ENCODE peak calls at places on chromosomes 1 and 21, in four cellular contexts. D is HCT116, B is HepG2, Q is K562. H is an unnamed sample.

GRCh38 chr1:34262454-34262853 is 85.7 kb downstream of the C1orf94 start:
- DNase-seq in Q (no peak), B (no peak), D (no peak), H (no peak)

GRCh38 chr1:226737819-226738420 is 1.2 kb downstream of the ITPKB start:
- DNase-seq in D (no peak), B (no peak), Q (no peak), H (no peak)

GRCh38 chr1:7842517-7842916 is 10.3 kb downstream of the UTS2 start:
- DNase-seq in Q (no peak), B (no peak), D (no peak), H (no peak)

GRCh38 chr21:41564871-41565281 is 56.9 kb upstream of the TMPRSS2 start:
- DNase-seq in Q (no peak), B (peak), D (no peak), H (no peak)

GRCh38 chr1:176843352-176844297 is 320.9 kb downstream of the ASTN1 start:
- DNase-seq in D (peak), Q (peak), B (peak), H (peak)

GRCh38 chr1:6511056-6511455 is 19.6 kb upstream of the PLEKHG5 start:
- DNase-seq in B (peak), Q (no peak), D (no peak), H (no peak)

GRCh38 chr21:39313457-39314154 is at the start of gene BRWD1:
- DNase-seq in D (peak), B (peak), Q (peak), H (peak)

GRCh38 chr1:175237389-175237788 is 44.8 kb upstream of the KIAA0040 start:
- DNase-seq in D (no peak), Q (no peak), B (no peak), H (no peak)

GRCh38 chr1:19597463-19598309 is 46.4 kb upstream of the NBL1 start:
- DNase-seq in Q (no peak), D (peak), B (no peak), H (no peak)

GRCh38 chr1:177514207-177514606 is 343.4 kb downstream of the BRINP2 start:
- DNase-seq in D (no peak), B (no peak), Q (no peak), H (no peak)

GRCh38 chr1:59704721-59705120 is 110.0 kb upstream of the HOOK1 start:
- DNase-seq in Q (no peak), B (no peak), D (no peak), H (no peak)

GRCh38 chr1:50420689-50421365 is 2.4 kb downstream of the DMRTA2 start:
- DNase-seq in B (no peak), Q (no peak), D (no peak), H (no peak)

GRCh38 chr1:29809446-29810120 is 573.3 kb downstream of the PTPRU start:
- DNase-seq in Q (no peak), B (no peak), D (no peak), H (no peak)

GRCh38 chr21:27425574-27425973 is 458.7 kb upstream of the ADAMTS5 start:
- DNase-seq in B (no peak), Q (no peak), D (no peak), H (no peak)

GRCh38 chr21:46051821-46052675 is 45.9 kb upstream of the COL6A2 start:
- DNase-seq in Q (no peak), D (no peak), B (no peak), H (no peak)

GRCh38 chr1:111571987-111572386 is 47.6 kb upstream of the RAP1A start:
- DNase-seq in Q (no peak), B (no peak), D (no peak), H (no peak)

GRCh38 chr1:111571239-111571638 is 48.4 kb upstream of the RAP1A start:
- DNase-seq in D (no peak), Q (no peak), B (no peak), H (no peak)

GRCh38 chr1:111577814-111578213 is 41.8 kb upstream of the RAP1A start:
- DNase-seq in B (no peak), Q (no peak), D (no peak), H (no peak)

GRCh38 chr1:111581166-111581565 is 38.4 kb upstream of the RAP1A start:
- DNase-seq in B (no peak), D (no peak), Q (no peak), H (no peak)

DNA sequence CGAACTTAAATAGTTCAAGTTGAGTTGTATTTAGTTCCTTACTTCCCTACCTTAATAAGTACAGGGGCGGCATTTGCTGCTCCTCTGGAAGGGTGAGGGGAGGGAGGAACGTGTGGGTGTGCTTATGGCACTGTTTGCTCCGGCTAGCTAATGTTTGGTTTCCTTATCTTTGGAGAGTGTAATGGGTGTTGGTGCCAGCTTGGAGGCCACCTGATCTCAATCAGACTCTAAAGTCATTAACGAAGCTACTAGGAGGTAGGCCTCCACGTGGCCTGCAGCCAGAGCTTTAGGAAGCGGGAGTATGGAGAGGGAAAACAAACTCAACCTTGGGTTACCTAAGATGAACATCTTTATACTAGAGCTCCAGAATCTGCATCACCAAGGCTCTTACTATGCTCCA is 43.0 kb upstream of the RAP1A start:
- DNase-seq in Q (no peak), B (peak), D (no peak), H (no peak)
- TF ChIP-seq TCF7L2 in Q (no peak), B (no peak), D (no peak), H (no peak)

GRCh38 chr1:65176571-65176970 is 28.6 kb downstream of the AK4 start:
- DNase-seq in Q (no peak), B (no peak), D (no peak), H (no peak)

GRCh38 chr1:65178235-65178634 is 30.2 kb downstream of the AK4 start:
- DNase-seq in Q (no peak), B (no peak), D (no peak), H (no peak)

GRCh38 chr1:65179148-65179547 is 31.1 kb downstream of the AK4 start:
- DNase-seq in B (no peak), Q (no peak), D (no peak), H (no peak)

GRCh38 chr1:65176071-65176470 is 28.1 kb downstream of the AK4 start:
- DNase-seq in B (no peak), Q (no peak), D (no peak), H (no peak)

DNA sequence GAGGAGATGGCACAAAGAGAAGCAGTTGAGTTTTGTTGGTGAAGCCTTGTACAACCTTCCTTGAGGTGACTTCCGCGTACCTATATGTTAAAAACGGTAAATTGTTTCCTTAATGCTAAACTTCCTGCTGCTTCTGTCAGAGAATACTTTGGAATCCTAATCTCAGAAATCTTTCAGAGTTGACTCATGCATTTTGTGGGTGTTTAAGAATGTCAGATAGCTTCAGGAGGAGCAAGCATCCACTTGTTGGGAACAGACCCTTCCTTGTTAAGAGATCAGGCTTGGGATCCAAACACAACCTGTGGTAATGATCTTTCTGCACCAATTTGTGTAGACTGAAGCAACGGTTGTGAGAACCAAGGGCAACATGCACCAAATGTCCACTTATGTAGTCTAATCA is 29.5 kb downstream of the AK4 start:
- DNase-seq in B (no peak), Q (no peak), D (peak), H (no peak)
- TF ChIP-seq TCF7L2 in B (no peak), Q (no peak), D (no peak), H (no peak)

DNA sequence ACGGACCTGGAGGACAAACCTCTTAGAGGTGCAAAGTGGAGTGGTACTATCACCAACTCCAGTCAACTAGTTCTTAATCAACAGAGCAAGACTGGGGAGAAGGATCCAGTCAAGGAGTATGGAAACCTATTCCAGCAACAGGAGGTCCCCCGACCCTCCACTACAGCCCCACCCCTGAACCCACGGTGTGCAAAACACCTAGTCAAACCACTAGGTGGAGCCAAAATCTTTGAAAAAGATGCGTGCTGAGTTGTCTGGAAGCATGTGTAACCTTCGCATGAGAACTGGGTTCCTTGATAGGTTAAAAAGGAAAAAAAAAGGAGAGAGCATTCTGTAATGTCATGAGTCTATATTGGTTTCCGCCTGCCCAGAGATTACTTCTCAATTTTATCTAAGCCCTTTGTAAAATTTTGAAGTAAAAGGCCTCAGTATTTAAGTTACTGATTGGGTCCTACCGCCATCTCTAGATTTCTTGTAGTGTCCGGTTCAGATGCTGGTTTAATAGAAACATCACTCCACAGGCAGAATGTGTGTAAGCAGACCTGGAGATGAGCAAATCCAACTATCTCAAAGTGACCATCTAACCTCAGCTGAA is 81.9 kb upstream of the HAO2 start:
- DNase-seq in Q (peak), D (peak), B (peak), H (no peak)
- TF ChIP-seq TCF7L2 in Q (no peak), D (no peak), B (no peak), H (no peak)

GRCh38 chr1:223620297-223620900 is 45.1 kb downstream of the CAPN8 start:
- DNase-seq in B (no peak), D (no peak), Q (no peak), H (no peak)
- TF ChIP-seq TCF7L2 in B (no peak), D (no peak), Q (no peak), H (no peak)

GRCh38 chr1:95953668-95954067 is 719.7 kb downstream of the RWDD3 start:
- DNase-seq in D (no peak), B (no peak), Q (no peak), H (no peak)

GRCh38 chr1:95948023-95948422 is 714.0 kb downstream of the RWDD3 start:
- DNase-seq in Q (no peak), D (no peak), B (no peak), H (no peak)

GRCh38 chr1:95953005-95953404 is 719.0 kb downstream of the RWDD3 start:
- DNase-seq in Q (no peak), B (no peak), D (peak), H (no peak)

GRCh38 chr1:95956215-95956614 is 722.2 kb downstream of the RWDD3 start:
- DNase-seq in B (no peak), Q (no peak), D (no peak), H (no peak)

GRCh38 chr1:95951291-95951690 is 717.3 kb downstream of the RWDD3 start:
- DNase-seq in B (no peak), D (no peak), Q (no peak), H (no peak)
- TF ChIP-seq TCF7L2 in B (no peak), D (no peak), Q (no peak), H (no peak)

DNA sequence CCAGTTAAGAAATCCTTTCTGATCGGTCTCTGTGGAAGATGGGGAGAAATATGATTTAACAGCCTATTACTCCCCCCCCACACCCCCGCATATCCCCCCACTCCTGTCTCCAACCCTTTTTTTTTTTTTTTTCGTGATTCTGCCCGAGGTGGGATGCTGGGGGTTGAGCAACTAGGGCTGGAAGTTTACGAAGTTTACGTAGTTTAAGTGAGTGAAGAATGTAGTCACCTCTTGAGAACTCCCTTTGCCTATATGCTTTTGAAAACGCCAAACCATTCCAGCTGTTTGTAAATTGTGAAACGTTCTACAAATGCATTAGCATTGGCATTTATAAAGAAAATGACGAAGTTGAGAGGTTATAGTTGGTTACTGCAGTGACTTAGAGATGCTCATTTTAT is 815 bp downstream of the NEXN start:
- DNase-seq in Q (no peak), D (no peak), B (peak), H (no peak)
- TF ChIP-seq TCF7L2 in Q (no peak), D (no peak), B (no peak), H (no peak)

H was measured in Panc1.